ENCODE peak calls at places on chromosomes 5 and 9, in five cellular contexts. N is PC-9, E is left ventricle myocardium inferior, W is PC-3, A is HL-60. T is an unnamed sample.

GRCh38 chr5:137075163-137075970 is 423.8 kb downstream of the SPOCK1 start:
- DNase-seq in N (peak), E (peak), W (peak), A (no peak), T (peak)

GRCh38 chr9:3014164-3014563 is 170.3 kb upstream of the PUM3 start:
- DNase-seq in N (no peak), E (no peak), W (no peak), A (no peak), T (no peak)

GRCh38 chr9:85224301-85224700 is 517.5 kb downstream of the AGTPBP1 start:
- DNase-seq in N (no peak), E (no peak), W (no peak), A (no peak), T (no peak)

GRCh38 chr5:2741946-2742345 is 9.5 kb downstream of the IRX2 start:
- DNase-seq in N (no peak), E (no peak), W (no peak), A (no peak), T (peak)

GRCh38 chr9:76456202-76456926 is 2.6 kb upstream of the GCNT1 start:
- DNase-seq in N (peak), E (no peak), W (peak), A (no peak), T (peak)

GRCh38 chr5:141941307-141941706 is 16.7 kb downstream of the PCDH12 start:
- DNase-seq in N (no peak), E (no peak), W (peak), A (no peak), T (peak)

GRCh38 chr9:72844440-72844768 is 108.4 kb downstream of the ALDH1A1 start:
- DNase-seq in N (no peak), E (no peak), W (no peak), A (no peak), T (peak)

GRCh38 chr5:150588495-150588890 is 52.0 kb upstream of the SYNPO start:
- DNase-seq in N (no peak), E (no peak), W (no peak), A (no peak), T (no peak)

GRCh38 chr5:78127875-78128274 is 166.6 kb downstream of the AP3B1 start:
- DNase-seq in N (no peak), E (no peak), W (no peak), A (no peak), T (peak)

GRCh38 chr9:130043654-130044623 is 950 bp upstream of the FNBP1 start:
- DNase-seq in N (no peak), E (peak), W (no peak), A (no peak), T (no peak)

GRCh38 chr5:75412111-75412990 is 75.3 kb downstream of the HMGCR start:
- DNase-seq in N (no peak), E (no peak), W (no peak), A (no peak), T (peak)

GRCh38 chr9:90915693-90916092 is 114.1 kb downstream of the SYK start:
- DNase-seq in N (no peak), E (no peak), W (peak), A (no peak), T (peak)

GRCh38 chr5:56530739-56531138 is 284.6 kb upstream of the MAP3K1 start:
- DNase-seq in N (no peak), E (no peak), W (no peak), A (no peak), T (no peak)

GRCh38 chr9:95434116-95435073 is 82.4 kb downstream of the PTCH1 start:
- DNase-seq in N (peak), E (no peak), W (no peak), A (peak), T (peak)

GRCh38 chr9:121204121-121204520 is 2.5 kb upstream of the RAB14 start:
- DNase-seq in N (no peak), E (no peak), W (no peak), A (no peak), T (no peak)

GRCh38 chr5:59725393-59725768 is 168.1 kb downstream of the PDE4D start:
- DNase-seq in N (no peak), E (no peak), W (peak), A (no peak), T (no peak)

GRCh38 chr9:93666279-93666784 is 89.9 kb downstream of the PHF2 start:
- DNase-seq in N (no peak), E (peak), W (no peak), A (no peak), T (no peak)

GRCh38 chr5:4963265-4963664 is 176.9 kb upstream of the ADAMTS16 start:
- DNase-seq in N (no peak), E (no peak), W (no peak), A (no peak), T (no peak)

GRCh38 chr9:119859128-119859527 is 489.9 kb upstream of the BRINP1 start:
- DNase-seq in N (no peak), E (no peak), W (no peak), A (no peak), T (no peak)

GRCh38 chr5:178327931-178328711 is 95.5 kb upstream of the PHYKPL start:
- DNase-seq in N (no peak), E (no peak), W (no peak), A (peak), T (no peak)

GRCh38 chr5:60959156-60959555 is 14.2 kb downstream of the NDUFAF2 start:
- DNase-seq in N (peak), E (no peak), W (peak), A (no peak), T (peak)

DNA sequence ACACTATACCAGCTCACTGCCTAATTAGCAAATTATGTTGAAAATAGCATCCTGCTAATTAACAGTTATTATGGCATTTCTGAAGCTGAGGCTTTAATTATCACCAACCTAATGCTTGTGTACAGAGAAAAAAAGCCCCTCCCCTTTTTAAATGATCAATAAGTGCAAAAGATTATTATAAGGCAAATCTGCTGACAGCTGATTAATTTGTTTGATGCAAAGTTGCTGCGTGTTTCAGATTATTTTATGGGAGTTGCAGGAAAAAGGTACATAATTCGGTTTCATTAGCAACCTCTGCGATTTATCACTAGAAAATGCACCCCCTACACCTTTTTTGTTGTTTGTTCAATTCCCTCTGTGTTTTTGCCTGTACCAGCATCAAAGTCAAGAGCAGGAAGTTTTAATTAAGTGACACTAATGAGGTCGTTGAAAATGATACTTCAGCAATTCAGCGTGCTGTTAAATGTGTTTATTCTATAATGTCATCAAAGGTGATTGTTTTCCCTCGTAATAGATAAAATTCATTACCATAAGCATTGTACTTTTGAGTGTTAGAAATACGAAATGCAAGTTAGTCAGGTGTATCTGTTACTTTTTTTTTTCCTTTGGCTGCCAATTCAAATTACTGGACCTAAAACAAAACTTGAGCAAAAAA is 170.0 kb downstream of the EBF1 start:
- DNase-seq in N (no peak), E (no peak), W (no peak), A (no peak), T (no peak)
- H3K4me3 ChIP-seq in N (no peak), E (no peak), W (no peak), A (no peak), T (no peak)

GRCh38 chr9:99193466-99193821 is 28.3 kb downstream of the ALG2 start:
- DNase-seq in N (no peak), E (no peak), W (no peak), A (no peak), T (no peak)

GRCh38 chr9:99189887-99190596 is 31.7 kb downstream of the ALG2 start:
- DNase-seq in N (no peak), E (no peak), W (no peak), A (no peak), T (no peak)

GRCh38 chr9:99189186-99189585 is 32.6 kb downstream of the ALG2 start:
- DNase-seq in N (no peak), E (no peak), W (no peak), A (no peak), T (no peak)

GRCh38 chr9:99190597-99191283 is 31.0 kb downstream of the ALG2 start:
- DNase-seq in N (no peak), E (no peak), W (no peak), A (no peak), T (no peak)

DNA sequence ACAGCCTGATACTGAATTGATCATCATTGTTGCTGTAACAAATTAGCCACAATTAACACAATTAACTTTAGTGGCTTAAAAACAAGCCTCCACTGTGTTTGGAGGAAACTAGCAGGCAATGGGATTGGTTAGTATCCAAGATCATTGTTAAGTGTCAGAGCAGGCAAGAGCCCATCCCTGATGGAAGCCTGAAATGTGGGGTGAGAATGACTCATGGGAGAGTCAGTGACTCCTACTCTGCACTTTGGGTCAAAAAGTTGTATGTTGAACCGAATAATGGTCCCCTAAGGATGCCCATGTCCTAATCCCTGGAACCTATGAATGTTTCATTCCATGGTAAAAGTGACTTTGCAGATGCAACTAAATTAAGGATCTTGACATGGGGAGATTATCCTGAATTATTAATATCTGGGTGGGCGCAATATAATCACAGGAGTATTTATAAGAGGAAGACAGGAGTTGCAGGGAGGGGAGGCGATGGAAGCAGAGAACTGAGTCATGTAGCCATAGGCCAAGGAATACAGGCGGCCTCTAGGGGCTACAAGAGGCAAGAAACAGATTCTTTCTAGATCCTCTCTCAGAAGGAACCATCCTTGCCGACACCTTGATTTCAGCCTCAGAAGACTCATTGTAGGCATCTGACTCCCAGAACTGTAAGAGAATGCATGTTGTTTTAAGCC is 28.8 kb downstream of the ALG2 start:
- DNase-seq in N (no peak), E (no peak), W (peak), A (no peak), T (peak)
- TF ChIP-seq CTCF in N (no peak), E (no peak), W (peak), A (peak), T (peak)

GRCh38 chr5:6455571-6456200 is 7.0 kb downstream of the UBE2QL1 start:
- DNase-seq in N (no peak), E (no peak), W (no peak), A (no peak), T (no peak)
- H3K4me3 ChIP-seq in N (no peak), E (peak), W (no peak), A (no peak), T (no peak)

GRCh38 chr5:138369706-138370105 is 17.2 kb downstream of the KDM3B start:
- DNase-seq in N (no peak), E (no peak), W (no peak), A (no peak), T (peak)

GRCh38 chr5:138371454-138371853 is 19.0 kb downstream of the KDM3B start:
- DNase-seq in N (no peak), E (no peak), W (no peak), A (no peak), T (peak)

GRCh38 chr5:138370537-138370936 is 18.1 kb downstream of the KDM3B start:
- DNase-seq in N (no peak), E (no peak), W (no peak), A (no peak), T (no peak)

GRCh38 chr5:138372225-138372624 is 19.7 kb downstream of the KDM3B start:
- DNase-seq in N (no peak), E (no peak), W (no peak), A (no peak), T (no peak)

GRCh38 chr5:138372653-138373052 is 20.2 kb downstream of the KDM3B start:
- DNase-seq in N (no peak), E (no peak), W (no peak), A (no peak), T (no peak)
- TF ChIP-seq CTCF in N (no peak), E (no peak), W (no peak), A (no peak), T (no peak)

GRCh38 chr5:167951121-167951520 is 340.3 kb upstream of the WWC1 start:
- DNase-seq in N (no peak), E (no peak), W (no peak), A (no peak), T (no peak)
- H3K4me3 ChIP-seq in N (no peak), E (peak), W (no peak), A (no peak), T (no peak)

GRCh38 chr9:133981958-133982681 is 10.0 kb downstream of the VAV2 start:
- DNase-seq in N (no peak), E (peak), W (no peak), A (no peak), T (no peak)
- TF ChIP-seq CTCF in N (no peak), E (no peak), W (no peak), A (no peak), T (no peak)

GRCh38 chr9:127232833-127233549 is 31.6 kb upstream of the GARNL3 start:
- DNase-seq in N (no peak), E (no peak), W (no peak), A (no peak), T (no peak)
- H3K4me3 ChIP-seq in N (no peak), E (no peak), W (no peak), A (no peak), T (no peak)